ENCODE peak calls at places on chromosome 15, in eight cellular contexts. S is EH; C is thyroid gland; P is stimulated activated CD4-positive, alpha-beta T cell treated with anti-CD3 and anti-CD28 coated beads, Interleukin-1b, Interleukin-23, amount 100 ng/mL, for 1 hour; Z is NCI-H2081 treated with DMSO at 0.1 percent for 48 hours; T is osteocyte; N is HT1080; D is HEK293T. L is an unnamed sample.
A peak's percentile ranks its signal among the peaks of the same experiment; 100 is the strongest.

GRCh38 chr15:48109856-48110531 is 10.8 kb upstream of the SLC24A5 start:
- DNase-seq in S (no peak), C (no peak), P (no peak), Z (no peak), T (no peak), N (no peak), D (no peak), L (no peak)

GRCh38 chr15:70505971-70506887 is 257.1 kb downstream of the UACA start:
- DNase-seq in S (peak; percentile 26), C (no peak), P (no peak), Z (no peak), T (no peak), N (no peak), D (no peak), L (no peak)

GRCh38 chr15:69377137-69377536 is 37.0 kb upstream of the KIF23 start:
- DNase-seq in S (no peak), C (no peak), P (no peak), Z (no peak), T (no peak), N (no peak), D (no peak), L (no peak)

GRCh38 chr15:87702270-87702669 is 554.3 kb downstream of the NTRK3 start:
- DNase-seq in S (no peak), C (no peak), P (no peak), Z (no peak), T (no peak), N (no peak), D (no peak), L (no peak)

GRCh38 chr15:84725001-84725491 is 9.1 kb upstream of the SEC11A start:
- DNase-seq in S (peak; percentile 68), C (no peak), P (no peak), Z (no peak), T (no peak), N (peak; percentile 78), D (no peak), L (peak; percentile 54)

GRCh38 chr15:82108489-82109078 is 62.8 kb upstream of the MEX3B start:
- DNase-seq in S (peak; percentile 63), C (peak; percentile 17), P (peak; percentile 57), Z (no peak), T (no peak), N (peak; percentile 69), D (peak; percentile 86), L (peak; percentile 57)

GRCh38 chr15:93037341-93038063 is 51.5 kb downstream of the RGMA start:
- DNase-seq in S (peak; percentile 42), C (peak; percentile 32), P (no peak), Z (no peak), T (no peak), N (no peak), D (no peak), L (peak; percentile 52)

GRCh38 chr15:89091667-89092220 is 3.5 kb downstream of the ABHD2 start:
- DNase-seq in S (no peak), C (no peak), P (no peak), Z (no peak), T (no peak), N (no peak), D (no peak), L (no peak)

GRCh38 chr15:70245932-70246622 is 148.4 kb upstream of the TLE3 start:
- DNase-seq in S (peak; percentile 77), C (no peak), P (no peak), Z (no peak), T (no peak), N (peak; percentile 58), D (no peak), L (peak; percentile 46)

GRCh38 chr15:67968564-67969440 is 85.3 kb upstream of the PIAS1 start:
- DNase-seq in S (no peak), C (no peak), P (no peak), Z (no peak), T (no peak), N (no peak), D (no peak), L (no peak)

GRCh38 chr15:96720251-96720650 is 389.8 kb downstream of the NR2F2 start:
- DNase-seq in S (no peak), C (no peak), P (no peak), Z (no peak), T (no peak), N (no peak), D (no peak), L (no peak)

GRCh38 chr15:56244811-56245576 is 1.3 kb upstream of the RFX7 start:
- DNase-seq in S (no peak), C (peak; percentile 15), P (peak; percentile 21), Z (no peak), T (no peak), N (no peak), D (no peak), L (no peak)